ENCODE peak calls at places on chromosomes 1 and 21, in seven cellular contexts. D is colonic mucosa; Q is Ammon's horn; V is upper lobe of right lung; K is AML-193; H is activated naive CD4-positive, alpha-beta T cell; P is activated CD4-positive, alpha-beta T cell treated with anti-CD3 and anti-CD28 coated beads, Interleukin-2, amount 50 U/mL, for 48 hours. X is an unnamed sample.

GRCh38 chr1:200429221-200429751 is 19.4 kb upstream of the ZNF281 start:
- DNase-seq in D (no peak), P (no peak), V (no peak), K (no peak), H (no peak), Q (no peak), X (no peak)

GRCh38 chr1:2384941-2385481 is 6.3 kb downstream of the MORN1 start:
- DNase-seq in K (no peak), D (no peak), V (peak), Q (no peak), P (no peak), H (no peak), X (no peak)

GRCh38 chr1:93502561-93502960 is 54.6 kb downstream of the FNBP1L start:
- DNase-seq in P (no peak), K (no peak), H (no peak), V (no peak), Q (no peak), D (no peak), X (no peak)

GRCh38 chr1:9410737-9411297 is 118.1 kb downstream of the SPSB1 start:
- DNase-seq in H (no peak), D (no peak), P (peak), V (no peak), K (no peak), Q (no peak), X (peak)

GRCh38 chr1:217770895-217771294 is 139.8 kb downstream of the SPATA17 start:
- DNase-seq in Q (no peak), H (no peak), D (no peak), P (no peak), V (no peak), K (no peak), X (no peak)

GRCh38 chr1:233064988-233065387 is 114.6 kb downstream of the NTPCR start:
- DNase-seq in K (no peak), D (no peak), P (no peak), H (no peak), V (no peak), Q (no peak), X (no peak)

GRCh38 chr1:57464756-57465155 is 40.9 kb upstream of the DAB1 start:
- DNase-seq in D (no peak), H (no peak), K (no peak), V (no peak), Q (peak), P (no peak), X (no peak)

GRCh38 chr1:151716771-151717631 is at the start of gene CELF3:
- DNase-seq in P (no peak), Q (peak), H (no peak), V (no peak), D (no peak), K (no peak), X (no peak)

GRCh38 chr1:202501281-202501680 is 152.8 kb downstream of the PPP1R12B start:
- DNase-seq in Q (peak), D (no peak), P (no peak), H (no peak), K (peak), V (no peak), X (no peak)

GRCh38 chr1:64263335-64263734 is 59.9 kb downstream of the UBE2U start:
- DNase-seq in P (no peak), H (no peak), K (no peak), V (no peak), D (no peak), Q (no peak), X (no peak)

GRCh38 chr1:161792740-161793139 is 26.6 kb downstream of the ATF6 start:
- DNase-seq in H (no peak), V (no peak), K (peak), D (no peak), Q (peak), P (no peak), X (peak)

GRCh38 chr1:9128520-9129371 is at the start of gene GPR157:
- DNase-seq in Q (peak), D (peak), H (peak), P (peak), V (peak), K (peak), X (peak)

GRCh38 chr1:162372159-162373071 is 4.2 kb downstream of the SPATA46 start:
- DNase-seq in K (no peak), D (peak), V (no peak), Q (no peak), P (no peak), H (no peak), X (no peak)

GRCh38 chr1:45864765-45865164 is 61.4 kb downstream of the MAST2 start:
- DNase-seq in Q (peak), H (no peak), P (no peak), K (no peak), D (no peak), V (no peak), X (no peak)

GRCh38 chr1:16181887-16182719 is 26.2 kb upstream of the EPHA2 start:
- DNase-seq in K (no peak), Q (no peak), V (peak), P (no peak), H (no peak), D (peak), X (no peak)

GRCh38 chr1:9715536-9716226 is 64.2 kb downstream of the PIK3CD start:
- DNase-seq in V (no peak), D (no peak), P (peak), Q (no peak), H (peak), K (no peak), X (no peak)

GRCh38 chr21:46619846-46620245 is 15.0 kb upstream of the S100B start:
- DNase-seq in Q (no peak), D (no peak), V (no peak), P (no peak), H (no peak), K (no peak), X (no peak)

GRCh38 chr1:95699274-95699953 is 465.4 kb downstream of the RWDD3 start:
- DNase-seq in H (no peak), D (no peak), K (no peak), P (no peak), Q (no peak), V (no peak), X (no peak)

GRCh38 chr1:88488277-88488676 is 195.8 kb upstream of the PKN2 start:
- DNase-seq in Q (no peak), K (no peak), V (no peak), D (no peak), P (no peak), H (no peak), X (no peak)

GRCh38 chr1:179021873-179022272 is 3.8 kb upstream of the FAM20B start:
- DNase-seq in H (no peak), K (no peak), P (no peak), D (no peak), V (no peak), Q (peak), X (peak)

GRCh38 chr1:159598196-159598595 is 10.6 kb downstream of the APCS start:
- DNase-seq in Q (no peak), K (no peak), P (no peak), D (no peak), H (no peak), V (no peak), X (no peak)

X was measured in HL-60.